ENCODE peak calls at places on chromosomes 13 and 19, in four cellular contexts. P is glutamatergic neuron; X is retinal pigment epithelial cell; H is CD8-positive, alpha-beta T cell. E is an unnamed sample.

GRCh38 chr13:42754801-42755513 is 26.4 kb upstream of the FAM216B start:
- DNase-seq in X (no peak), H (no peak), P (no peak), E (no peak)

GRCh38 chr19:3175761-3176714 is 2.5 kb upstream of the S1PR4 start:
- DNase-seq in X (peak), P (no peak), H (no peak), E (no peak)

GRCh38 chr19:18915639-18916038 is 3.5 kb downstream of the COPE start:
- DNase-seq in X (no peak), H (no peak), P (peak), E (no peak)

GRCh38 chr19:36460046-36460445 is 29.3 kb downstream of the ZNF566 start:
- DNase-seq in H (no peak), X (no peak), P (no peak), E (no peak)

GRCh38 chr13:112616586-112617381 is 28.8 kb upstream of the TUBGCP3 start:
- DNase-seq in H (no peak), P (peak), X (no peak), E (peak)

GRCh38 chr13:33691980-33692379 is 126.0 kb upstream of the RFC3 start:
- DNase-seq in X (no peak), P (no peak), H (no peak), E (no peak)

GRCh38 chr13:91592050-91593014 is 193.9 kb downstream of the GPC5 start:
- DNase-seq in P (no peak), H (no peak), X (no peak), E (no peak)

GRCh38 chr13:112252744-112253590 is 123.2 kb upstream of the SPACA7 start:
- DNase-seq in H (no peak), X (no peak), P (no peak), E (no peak)

GRCh38 chr13:114025432-114026127 is 51.7 kb upstream of the C13orf46 start:
- DNase-seq in X (no peak), H (no peak), P (peak), E (no peak)

DNA sequence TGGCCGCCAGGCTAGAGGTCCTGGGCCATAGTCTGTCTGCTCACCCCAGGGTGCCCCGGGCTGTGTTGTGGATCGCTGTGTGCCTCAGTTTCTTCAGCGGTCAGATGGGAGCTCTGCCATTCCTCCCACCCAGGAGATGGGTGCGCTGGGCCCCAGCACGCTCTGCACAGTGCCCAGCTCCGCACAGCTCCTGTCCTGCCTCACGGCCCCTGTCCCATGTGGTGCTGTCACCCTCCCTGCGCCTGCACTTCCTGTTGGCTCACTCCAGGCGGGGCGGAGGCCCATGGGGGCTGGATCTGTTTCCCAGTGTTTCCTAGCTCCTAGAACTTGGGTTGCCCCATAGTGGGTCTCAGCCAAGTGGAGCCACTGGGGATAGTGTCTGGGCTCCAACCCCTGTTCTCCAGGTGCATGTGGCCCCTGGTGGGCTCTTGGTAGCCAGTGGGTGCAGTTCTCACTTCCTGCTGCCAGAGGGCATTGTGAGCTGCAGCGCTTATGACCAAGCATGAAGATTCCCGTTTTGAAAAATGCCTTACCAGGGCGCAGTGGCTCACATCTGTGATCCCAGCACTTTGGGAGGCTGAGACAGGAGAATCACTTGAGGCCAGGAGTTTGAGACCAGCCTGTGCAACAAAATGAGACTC is 69.8 kb downstream of the KDM4B start:
- DNase-seq in P (no peak), H (no peak), X (no peak), E (no peak)
- TF ChIP-seq CTCF in P (peak), H (no peak), X (peak), E (peak)

DNA sequence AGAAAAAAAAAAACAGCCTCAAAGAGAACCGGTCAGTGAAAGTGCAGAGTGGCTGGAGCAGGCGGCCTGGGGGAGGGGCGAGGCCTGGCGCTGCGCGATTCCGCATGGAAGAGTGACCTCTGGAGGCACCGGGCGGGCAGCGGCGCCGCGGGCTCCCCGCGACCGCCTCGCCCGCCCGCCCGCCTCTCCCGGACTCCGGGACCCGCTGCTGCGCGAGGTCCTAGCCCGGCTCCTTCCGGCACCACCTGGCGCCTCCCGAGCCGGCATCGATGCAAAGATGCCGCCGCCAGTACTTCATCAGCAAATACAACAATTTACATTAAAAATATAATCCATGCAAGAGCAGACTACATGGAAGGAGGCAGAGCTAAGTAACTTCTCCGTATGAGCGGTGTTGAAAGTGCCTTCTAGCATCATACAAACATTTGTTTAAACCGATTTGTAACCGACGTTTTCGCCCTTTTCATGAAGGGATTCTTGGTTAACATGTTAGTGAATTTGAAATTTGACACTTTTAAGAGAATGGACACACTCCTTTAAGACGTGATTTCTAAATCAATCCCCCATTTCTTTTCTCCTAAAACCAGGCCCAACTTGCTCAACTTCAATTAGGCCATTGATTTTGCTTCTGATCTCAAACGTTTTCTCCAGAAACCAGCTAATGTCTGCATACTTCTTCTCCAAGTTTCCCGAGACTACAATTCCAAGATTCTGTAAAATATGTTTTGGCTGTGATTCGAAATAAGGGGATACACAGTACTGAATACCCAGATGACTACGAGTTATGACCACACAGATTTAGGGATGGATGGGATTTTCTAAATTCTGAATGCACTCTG is 2.1 kb downstream of the EFNB2 start:
- DNase-seq in X (no peak), P (peak), H (no peak), E (peak)
- TF ChIP-seq CTCF in X (peak), P (peak), H (no peak), E (peak)

GRCh38 chr19:41753159-41753558 is 2.2 kb upstream of the CEACAM6 start:
- DNase-seq in X (no peak), P (peak), H (peak), E (peak)
- TF ChIP-seq CTCF in X (peak), P (peak), H (peak), E (peak)

GRCh38 chr19:39671739-39672363 is 16.1 kb downstream of the LGALS16 start:
- DNase-seq in X (peak), H (peak), P (no peak), E (peak)
- TF ChIP-seq CTCF in X (peak), H (peak), P (peak), E (peak)

DNA sequence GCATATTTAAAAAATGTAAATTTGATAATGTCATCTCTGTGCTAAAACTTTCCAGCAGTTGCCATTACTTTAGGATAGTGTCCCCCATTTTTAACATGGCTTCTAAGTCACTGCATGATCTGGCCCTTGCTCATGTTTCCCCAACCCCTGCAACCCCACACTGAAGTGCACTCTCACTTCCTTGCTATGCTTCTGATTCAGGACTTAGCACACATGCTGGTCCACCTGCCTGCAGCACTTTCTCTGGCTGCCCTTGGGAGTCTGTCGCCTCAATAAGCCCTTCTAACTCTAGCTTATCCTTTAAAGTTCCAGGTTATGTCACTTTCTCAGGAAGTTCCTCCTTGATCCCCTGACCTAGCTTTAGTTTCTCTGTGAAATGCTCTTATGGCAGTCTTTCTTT is 241.0 kb downstream of the POSTN start:
- DNase-seq in X (no peak), P (no peak), H (no peak), E (no peak)
- TF ChIP-seq CTCF in X (no peak), P (no peak), H (no peak), E (no peak)

GRCh38 chr13:94382520-94382919 is 97.0 kb downstream of the DCT start:
- DNase-seq in X (no peak), H (no peak), P (no peak), E (no peak)

GRCh38 chr13:94387047-94387446 is 92.4 kb downstream of the DCT start:
- DNase-seq in X (no peak), P (no peak), H (no peak), E (no peak)

GRCh38 chr13:94384217-94384905 is 95.1 kb downstream of the DCT start:
- DNase-seq in H (no peak), X (no peak), P (no peak), E (no peak)

GRCh38 chr13:94382960-94383359 is 96.5 kb downstream of the DCT start:
- DNase-seq in X (no peak), H (no peak), P (no peak), E (no peak)
- TF ChIP-seq CTCF in X (no peak), H (no peak), P (no peak), E (no peak)

GRCh38 chr19:50795665-50796073 is 5.5 kb downstream of the ACP4 start:
- DNase-seq in H (no peak), X (no peak), P (no peak), E (no peak)

GRCh38 chr19:50797429-50798115 is 7.4 kb downstream of the ACP4 start:
- DNase-seq in X (no peak), H (no peak), P (no peak), E (no peak)

GRCh38 chr19:50796634-50797428 is 6.6 kb downstream of the ACP4 start:
- DNase-seq in H (no peak), P (no peak), X (no peak), E (no peak)

GRCh38 chr19:50794778-50795664 is 4.8 kb downstream of the ACP4 start:
- DNase-seq in X (no peak), P (no peak), H (no peak), E (no peak)

DNA sequence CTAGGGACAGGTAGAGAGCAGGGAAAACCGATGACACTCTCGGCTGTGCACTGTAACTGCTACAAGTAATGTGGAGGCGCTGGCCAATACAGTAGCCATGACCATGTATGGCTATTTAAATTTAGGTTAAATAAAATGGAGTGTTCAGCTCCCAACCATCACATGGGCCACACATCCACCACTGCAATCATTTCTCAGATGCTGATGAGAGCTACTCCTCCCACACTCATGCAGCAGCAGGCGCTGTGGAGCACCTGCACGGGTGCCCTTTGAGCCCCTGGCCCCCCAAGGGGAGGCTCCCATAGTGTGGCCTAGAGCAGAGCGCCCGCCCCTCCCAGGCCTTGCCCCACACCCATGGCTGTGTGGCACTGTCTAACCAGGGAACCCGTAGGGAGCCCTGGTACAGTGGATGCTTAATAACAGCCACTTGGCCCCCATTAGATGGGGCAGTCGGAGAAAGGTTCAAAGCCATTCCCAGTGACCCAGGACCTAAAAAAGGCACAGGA is 6.0 kb downstream of the ACP4 start:
- DNase-seq in P (no peak), H (no peak), X (no peak), E (peak)
- TF ChIP-seq CTCF in P (no peak), H (no peak), X (no peak), E (peak)

E was measured in GM13976.